ENCODE peak calls at places on chromosomes 11 and 22, in four cellular contexts. One of them, this sample, is unnamed.

GRCh38 chr11:63599211-63600122 is 14.8 kb downstream of the PLAAT3 start:
- DNase-seq in HepG2: no peak
- DNase-seq in GM12878: no peak
- DNase-seq in K562: peak; percentile 55
- DNase-seq in this sample: no peak

GRCh38 chr11:43962383-43962969 is 20.0 kb downstream of the C11orf96 start:
- DNase-seq in HepG2: no peak
- DNase-seq in K562: no peak
- DNase-seq in GM12878: no peak
- DNase-seq in this sample: no peak

GRCh38 chr11:14059491-14059890 is 97.0 kb downstream of the SPON1 start:
- DNase-seq in HepG2: no peak
- DNase-seq in K562: no peak
- DNase-seq in GM12878: no peak
- DNase-seq in this sample: peak; percentile 50

GRCh38 chr22:47123006-47123826 is 360.8 kb downstream of the TBC1D22A start:
- DNase-seq in GM12878: no peak
- DNase-seq in K562: no peak
- DNase-seq in HepG2: no peak
- DNase-seq in this sample: no peak

GRCh38 chr11:67665537-67666302 is 8.7 kb downstream of the ALDH3B2 start:
- DNase-seq in HepG2: no peak
- DNase-seq in GM12878: no peak
- DNase-seq in K562: peak; percentile 53
- DNase-seq in this sample: no peak

GRCh38 chr11:68669301-68670090 is 14.8 kb upstream of the GAL start:
- DNase-seq in GM12878: no peak
- DNase-seq in K562: no peak
- DNase-seq in HepG2: no peak
- DNase-seq in this sample: no peak

GRCh38 chr11:94402355-94402754 is 1.1 kb upstream of the GPR83 start:
- DNase-seq in GM12878: no peak
- DNase-seq in HepG2: peak; percentile 46
- DNase-seq in K562: no peak
- DNase-seq in this sample: no peak

GRCh38 chr11:32231909-32232493 is 141.1 kb downstream of the RCN1 start:
- DNase-seq in HepG2: peak; percentile 13
- DNase-seq in K562: no peak
- DNase-seq in GM12878: no peak
- DNase-seq in this sample: peak; percentile 76

GRCh38 chr11:121603316-121603715 is 150.5 kb upstream of the SORL1-AS1 start:
- DNase-seq in HepG2: no peak
- DNase-seq in GM12878: no peak
- DNase-seq in K562: no peak
- DNase-seq in this sample: no peak

GRCh38 chr11:124869856-124870387 is 4.7 kb downstream of the ROBO3 start:
- DNase-seq in GM12878: no peak
- DNase-seq in K562: no peak
- DNase-seq in HepG2: no peak
- DNase-seq in this sample: no peak

GRCh38 chr11:78711732-78712131 is 137.1 kb upstream of the NARS2 start:
- DNase-seq in GM12878: no peak
- DNase-seq in K562: no peak
- DNase-seq in HepG2: no peak
- DNase-seq in this sample: no peak

GRCh38 chr22:30219049-30219448 is 27.5 kb downstream of the LIF start:
- DNase-seq in GM12878: no peak
- DNase-seq in K562: peak; percentile 47
- DNase-seq in HepG2: no peak
- DNase-seq in this sample: no peak

GRCh38 chr22:44782286-44782830 is 30.0 kb downstream of the ARHGAP8 start:
- DNase-seq in HepG2: no peak
- DNase-seq in K562: no peak
- DNase-seq in GM12878: no peak
- DNase-seq in this sample: no peak

GRCh38 chr11:34976496-34976895 is 60.1 kb downstream of the PDHX start:
- DNase-seq in HepG2: no peak
- DNase-seq in K562: no peak
- DNase-seq in GM12878: no peak
- DNase-seq in this sample: no peak

GRCh38 chr11:70782401-70782913 is 384.1 kb downstream of the CTTN start:
- DNase-seq in GM12878: no peak
- DNase-seq in K562: no peak
- DNase-seq in HepG2: no peak
- DNase-seq in this sample: no peak

GRCh38 chr11:27875480-27876208 is 175.4 kb upstream of the BDNF start:
- DNase-seq in K562: no peak
- DNase-seq in GM12878: no peak
- DNase-seq in HepG2: no peak
- DNase-seq in this sample: no peak

GRCh38 chr11:132258865-132259264 is 888.5 kb downstream of the NTM start:
- DNase-seq in K562: no peak
- DNase-seq in GM12878: no peak
- DNase-seq in HepG2: no peak
- DNase-seq in this sample: no peak

GRCh38 chr11:65530157-65530496 is 5.2 kb downstream of the SCYL1 start:
- DNase-seq in GM12878: no peak
- DNase-seq in K562: no peak
- DNase-seq in HepG2: no peak
- DNase-seq in this sample: peak; percentile 57

GRCh38 chr11:134949121-134949591 is 537.1 kb upstream of the B3GAT1 start:
- DNase-seq in K562: no peak
- DNase-seq in HepG2: peak; percentile 35
- DNase-seq in GM12878: no peak
- DNase-seq in this sample: no peak

GRCh38 chr22:49577168-49578060 is 250.3 kb downstream of the BRD1 start:
- DNase-seq in K562: no peak
- DNase-seq in HepG2: no peak
- DNase-seq in GM12878: no peak
- DNase-seq in this sample: no peak

GRCh38 chr22:41469218-41469851 is 418 bp downstream of the ACO2 start:
- DNase-seq in K562: no peak
- DNase-seq in GM12878: no peak
- DNase-seq in HepG2: no peak
- DNase-seq in this sample: peak; percentile 77

GRCh38 chr11:119335091-119335654 is 846 bp downstream of the RNF26 start:
- DNase-seq in K562: no peak
- DNase-seq in GM12878: no peak
- DNase-seq in HepG2: no peak
- DNase-seq in this sample: no peak

GRCh38 chr22:43273902-43274484 is 69.2 kb downstream of the SCUBE1 start:
- DNase-seq in GM12878: peak; percentile 13
- DNase-seq in K562: peak; percentile 63
- DNase-seq in HepG2: peak; percentile 47
- DNase-seq in this sample: peak; percentile 84

GRCh38 chr22:49212002-49212401 is 615.7 kb downstream of the BRD1 start:
- DNase-seq in GM12878: no peak
- DNase-seq in HepG2: no peak
- DNase-seq in K562: no peak
- DNase-seq in this sample: no peak

GRCh38 chr22:21980547-21980946 is 2.0 kb downstream of the TOP3B start:
- DNase-seq in GM12878: no peak
- DNase-seq in K562: no peak
- DNase-seq in HepG2: no peak
- DNase-seq in this sample: no peak

GRCh38 chr22:24496661-24497060 is 1.5 kb downstream of the UPB1 start:
- DNase-seq in GM12878: no peak
- DNase-seq in HepG2: no peak
- DNase-seq in K562: no peak
- DNase-seq in this sample: no peak

GRCh38 chr22:24496234-24496633 is 1.1 kb downstream of the UPB1 start:
- DNase-seq in HepG2: no peak
- DNase-seq in GM12878: no peak
- DNase-seq in K562: no peak
- DNase-seq in this sample: no peak

GRCh38 chr22:24494182-24494534 is 974 bp upstream of the UPB1 start:
- DNase-seq in GM12878: no peak
- DNase-seq in HepG2: no peak
- DNase-seq in K562: no peak
- DNase-seq in this sample: no peak

GRCh38 chr22:24495365-24495675 is 188 bp downstream of the UPB1 start:
- DNase-seq in GM12878: no peak
- DNase-seq in HepG2: no peak
- DNase-seq in K562: no peak
- DNase-seq in this sample: no peak

DNA sequence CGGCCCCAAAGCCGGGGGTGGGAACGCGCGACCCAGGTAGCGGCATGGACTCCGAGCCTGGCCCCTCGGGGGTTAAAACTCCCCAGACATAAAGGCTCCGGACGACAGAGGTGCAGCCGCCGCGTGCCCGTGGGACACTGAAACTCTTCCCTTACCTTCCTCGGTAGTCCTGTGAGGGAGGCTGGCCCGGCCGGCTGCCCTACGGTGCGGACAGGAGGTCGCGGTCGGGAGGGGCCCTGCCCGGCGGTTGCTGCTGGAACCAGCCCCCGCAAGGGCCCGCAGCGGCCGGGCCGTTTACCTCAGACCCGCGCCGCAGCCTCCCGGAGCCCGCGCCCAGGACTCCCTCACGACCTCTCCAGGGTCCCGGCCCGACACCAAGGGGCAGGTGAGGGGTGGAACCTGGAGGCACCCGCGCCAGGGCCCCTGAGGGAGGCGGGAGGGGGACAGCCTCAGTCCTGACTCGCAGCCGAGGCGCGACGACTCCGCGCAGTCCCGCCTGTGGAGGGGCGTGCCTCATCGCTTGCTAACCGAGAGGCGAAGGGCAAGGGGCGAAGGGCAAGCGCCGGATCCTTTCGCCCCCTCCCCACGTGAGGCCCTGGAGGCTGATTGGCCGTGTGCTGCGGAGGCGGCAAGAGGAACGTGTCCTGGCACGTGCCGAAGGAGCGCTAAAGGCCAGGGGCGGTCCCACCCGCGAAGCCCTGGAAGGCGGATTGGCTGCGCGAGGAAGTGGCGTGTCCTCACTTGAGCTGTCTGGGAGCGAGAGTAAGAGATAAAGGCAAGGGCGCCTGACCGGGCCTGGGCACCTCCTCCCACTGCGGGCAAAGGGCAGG is at the start of gene UPB1:
- DNase-seq in K562: no peak
- DNase-seq in HepG2: no peak
- DNase-seq in GM12878: no peak
- DNase-seq in this sample: peak; percentile 69
- TF ChIP-seq EZH2 in K562: no peak
- TF ChIP-seq EZH2 in HepG2: no peak
- TF ChIP-seq EZH2 in GM12878: no peak
- TF ChIP-seq EZH2 in this sample: no peak

GRCh38 chr22:17578129-17578754 is 14.9 kb downstream of the SLC25A18 start:
- DNase-seq in GM12878: no peak
- DNase-seq in HepG2: peak; percentile 21
- DNase-seq in K562: no peak
- DNase-seq in this sample: no peak

GRCh38 chr22:17581631-17582030 is 18.3 kb downstream of the SLC25A18 start:
- DNase-seq in GM12878: no peak
- DNase-seq in K562: no peak
- DNase-seq in HepG2: no peak
- DNase-seq in this sample: no peak

GRCh38 chr22:17581056-17581455 is 17.8 kb downstream of the SLC25A18 start:
- DNase-seq in HepG2: no peak
- DNase-seq in K562: no peak
- DNase-seq in GM12878: no peak
- DNase-seq in this sample: no peak

GRCh38 chr22:17580461-17581031 is 17.2 kb downstream of the SLC25A18 start:
- DNase-seq in GM12878: no peak
- DNase-seq in K562: peak; percentile 37
- DNase-seq in HepG2: peak; percentile 41
- DNase-seq in this sample: peak; percentile 69

GRCh38 chr22:17579535-17579981 is 16.3 kb downstream of the SLC25A18 start:
- DNase-seq in K562: no peak
- DNase-seq in GM12878: no peak
- DNase-seq in HepG2: no peak
- DNase-seq in this sample: no peak
- TF ChIP-seq JUNB in K562: no peak
- TF ChIP-seq JUNB in GM12878: no peak
- TF ChIP-seq JUNB in HepG2: no peak
- TF ChIP-seq JUNB in this sample: no peak

GRCh38 chr11:88175707-88176066 is 444 bp upstream of the RAB38 start:
- DNase-seq in HepG2: no peak
- DNase-seq in K562: no peak
- DNase-seq in GM12878: no peak
- DNase-seq in this sample: peak; percentile 26

GRCh38 chr11:88174627-88175003 is 628 bp downstream of the RAB38 start:
- DNase-seq in HepG2: no peak
- DNase-seq in GM12878: no peak
- DNase-seq in K562: no peak
- DNase-seq in this sample: peak; percentile 56

GRCh38 chr11:88171982-88172381 is 3.3 kb downstream of the RAB38 start:
- DNase-seq in K562: no peak
- DNase-seq in HepG2: no peak
- DNase-seq in GM12878: no peak
- DNase-seq in this sample: no peak

GRCh38 chr11:88178211-88178610 is 3.0 kb upstream of the RAB38 start:
- DNase-seq in HepG2: no peak
- DNase-seq in GM12878: no peak
- DNase-seq in K562: no peak
- DNase-seq in this sample: no peak

DNA sequence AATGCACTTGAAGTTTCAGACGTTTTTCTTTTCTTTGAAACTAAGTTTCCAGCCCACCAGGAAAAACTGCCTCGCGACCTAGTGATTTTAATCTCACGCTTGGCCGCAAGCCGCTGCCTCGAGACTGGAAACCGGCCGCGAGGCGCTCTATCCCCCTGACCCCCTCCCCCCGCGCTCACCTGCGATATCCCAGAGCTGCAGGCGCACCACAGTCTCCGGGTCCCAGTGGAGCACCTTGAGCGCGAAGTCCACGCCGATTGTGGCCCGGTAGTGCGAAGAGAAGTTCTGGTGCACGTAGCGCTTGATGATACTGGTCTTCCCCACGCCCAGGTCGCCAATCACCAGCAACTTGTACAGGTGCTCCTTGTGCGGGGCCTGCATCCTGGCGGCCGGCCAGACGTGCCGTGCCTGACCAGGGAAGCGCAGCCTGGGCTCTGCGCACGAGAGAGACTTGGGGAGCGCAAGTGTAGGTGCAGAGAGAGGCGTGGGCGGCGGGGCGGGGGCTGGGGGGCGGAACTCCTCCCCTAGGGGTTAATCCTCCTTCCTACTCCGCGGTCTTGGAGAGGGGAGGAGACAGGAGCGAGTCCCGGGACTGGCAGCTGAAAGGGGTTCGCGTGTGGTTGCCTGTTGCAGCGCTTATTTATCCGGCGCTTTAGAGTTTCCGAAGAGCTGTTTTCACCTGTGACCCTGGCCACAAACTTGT is at the start of gene RAB38:
- DNase-seq in HepG2: no peak
- DNase-seq in GM12878: no peak
- DNase-seq in K562: peak; percentile 26
- DNase-seq in this sample: peak; percentile 84
- TF ChIP-seq EZH2 in HepG2: no peak
- TF ChIP-seq EZH2 in GM12878: no peak
- TF ChIP-seq EZH2 in K562: no peak
- TF ChIP-seq EZH2 in this sample: no peak

DNA sequence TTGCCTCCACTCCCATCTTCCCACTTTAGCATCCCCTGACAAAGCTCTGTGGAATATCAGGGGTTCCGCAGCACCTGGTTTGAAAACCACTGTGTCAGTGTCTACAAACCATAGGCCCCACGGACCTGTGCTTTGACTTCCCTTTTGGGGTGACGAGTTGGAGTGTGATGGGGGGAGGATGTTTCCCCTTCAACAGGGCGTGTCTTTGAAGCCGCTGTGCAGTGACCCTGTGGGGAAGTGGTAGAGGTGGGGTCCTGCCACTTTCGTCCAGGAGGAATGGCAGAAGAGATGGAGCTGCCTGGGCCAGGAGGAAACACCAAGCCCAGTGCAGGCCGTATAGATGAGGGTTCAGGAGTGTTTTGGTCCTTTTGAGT is 20.9 kb downstream of the TPBGL start:
- DNase-seq in K562: no peak
- DNase-seq in GM12878: no peak
- DNase-seq in HepG2: no peak
- DNase-seq in this sample: no peak
- TF ChIP-seq JUNB in K562: no peak
- TF ChIP-seq JUNB in GM12878: no peak
- TF ChIP-seq JUNB in HepG2: no peak
- TF ChIP-seq JUNB in this sample: no peak